ENCODE peak calls at places on chromosomes 3 and 15, in five cellular contexts. U, E, D, K and G are unnamed samples.

GRCh38 chr3:161067346-161067745 is 37.8 kb downstream of the B3GALNT1 start:
- DNase-seq in U (no peak), K (no peak), D (no peak), E (no peak), G (no peak)

GRCh38 chr3:98185180-98185579 is 18.7 kb downstream of the OR5H15 start:
- DNase-seq in E (no peak), U (no peak), K (no peak), D (no peak), G (peak)

GRCh38 chr15:98981851-98982722 is 25.5 kb downstream of the PGPEP1L start:
- DNase-seq in K (peak), U (no peak), D (no peak), E (peak), G (no peak)

GRCh38 chr15:64686130-64686735 is 89.2 kb downstream of the RBPMS2 start:
- DNase-seq in D (no peak), U (peak), E (peak), K (peak), G (peak)

GRCh38 chr3:155352900-155353490 is 59.5 kb upstream of the STRIT1 start:
- DNase-seq in E (peak), U (no peak), D (no peak), K (peak), G (peak)

GRCh38 chr15:56242576-56243116 is 1.0 kb downstream of the RFX7 start:
- DNase-seq in K (peak), D (no peak), U (no peak), E (no peak), G (no peak)

GRCh38 chr3:9056581-9056980 is 93.3 kb upstream of the RAD18 start:
- DNase-seq in D (no peak), K (no peak), E (no peak), U (no peak), G (no peak)

GRCh38 chr3:127035672-127036071 is 52.8 kb downstream of the PLXNA1 start:
- DNase-seq in K (peak), D (peak), U (peak), E (peak), G (peak)

GRCh38 chr3:8371085-8371551 is 130.5 kb upstream of the LMCD1 start:
- DNase-seq in U (peak), D (peak), K (peak), E (peak), G (peak)

GRCh38 chr3:32951410-32951811 is at the start of gene CCR4:
- DNase-seq in E (no peak), K (no peak), U (no peak), D (no peak), G (peak)

GRCh38 chr3:56874269-56874668 is 72.5 kb upstream of the ARHGEF3 start:
- DNase-seq in D (no peak), E (peak), U (no peak), K (no peak), G (no peak)

GRCh38 chr3:101038880-101039279 is 45.7 kb upstream of the ABI3BP start:
- DNase-seq in E (no peak), U (no peak), D (peak), K (no peak), G (no peak)

GRCh38 chr3:47475029-47475569 is 642 bp downstream of the SCAP start:
- DNase-seq in E (peak), U (peak), K (peak), D (no peak), G (peak)

GRCh38 chr3:165852710-165853109 is 15.5 kb upstream of the BCHE start:
- DNase-seq in E (peak), U (no peak), K (no peak), D (peak), G (no peak)

GRCh38 chr3:113898892-113899291 is 48.9 kb upstream of the ZDHHC23 start:
- DNase-seq in E (peak), U (no peak), D (peak), K (peak), G (no peak)

GRCh38 chr3:87706176-87706575 is 352.6 kb downstream of the CGGBP1 start:
- DNase-seq in K (no peak), E (no peak), D (no peak), U (no peak), G (no peak)

GRCh38 chr3:128760027-128760426 is 34.0 kb downstream of the RAB7A start:
- DNase-seq in U (no peak), E (no peak), K (no peak), D (no peak), G (no peak)

GRCh38 chr3:195063596-195064193 is 207.3 kb downstream of the XXYLT1 start:
- DNase-seq in K (no peak), U (no peak), E (no peak), D (no peak), G (no peak)

GRCh38 chr15:72117448-72117697 is 577 bp downstream of the MYO9A start:
- DNase-seq in U (peak), D (peak), E (peak), K (peak), G (peak)

GRCh38 chr15:67076147-67076843 is 10.9 kb downstream of the SMAD3 start:
- DNase-seq in D (peak), K (peak), U (no peak), E (peak), G (peak)

GRCh38 chr15:78223396-78224023 is 10.9 kb downstream of the ACSBG1 start:
- DNase-seq in D (no peak), E (no peak), U (no peak), K (no peak), G (peak)

GRCh38 chr3:45688194-45688881 is 858 bp upstream of the SACM1L start:
- DNase-seq in D (no peak), E (peak), K (no peak), U (peak), G (peak)

GRCh38 chr3:15430624-15431023 is 3.2 kb downstream of the EAF1 start:
- DNase-seq in E (no peak), K (no peak), D (no peak), U (no peak), G (no peak)

GRCh38 chr3:15427182-15427880 is at the start of the genes EAF1 and METTL6:
- DNase-seq in U (peak), K (peak), E (peak), D (no peak), G (peak)

GRCh38 chr3:15427981-15428380 is 583 bp downstream of the EAF1 start:
- DNase-seq in K (no peak), U (no peak), D (no peak), E (no peak), G (no peak)

GRCh38 chr3:15428539-15428938 is 1.1 kb downstream of the EAF1 start:
- DNase-seq in K (peak), U (no peak), E (peak), D (no peak), G (no peak)

DNA sequence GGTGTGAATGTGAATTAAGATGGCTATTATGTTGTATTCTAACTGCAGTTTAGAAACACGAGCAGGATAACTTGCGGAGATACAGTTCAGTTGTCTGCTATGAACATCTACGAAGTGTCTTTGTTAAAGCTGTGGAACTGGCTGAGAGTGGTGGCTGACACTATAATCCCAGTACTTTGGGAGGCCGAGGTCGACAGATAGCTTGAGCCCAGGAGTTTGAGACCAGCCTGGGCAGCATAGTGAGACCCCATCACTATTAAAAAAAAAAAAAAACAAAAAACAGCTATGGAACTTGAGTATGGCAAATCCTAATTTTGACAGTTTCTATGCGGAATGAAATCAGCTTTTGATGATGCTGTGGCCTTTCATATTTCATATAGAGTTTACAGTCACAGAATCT is 1.7 kb downstream of the EAF1 start:
- DNase-seq in E (no peak), U (no peak), D (no peak), K (no peak), G (no peak)
- H3K4me3 ChIP-seq in E (peak), U (no peak), D (peak), K (peak), G (no peak)

GRCh38 chr3:11288786-11289637 is 16.8 kb downstream of the ATG7 start:
- DNase-seq in U (peak), D (peak), K (peak), E (peak), G (no peak)
- H3K4me3 ChIP-seq in U (no peak), D (no peak), K (no peak), E (peak), G (no peak)

DNA sequence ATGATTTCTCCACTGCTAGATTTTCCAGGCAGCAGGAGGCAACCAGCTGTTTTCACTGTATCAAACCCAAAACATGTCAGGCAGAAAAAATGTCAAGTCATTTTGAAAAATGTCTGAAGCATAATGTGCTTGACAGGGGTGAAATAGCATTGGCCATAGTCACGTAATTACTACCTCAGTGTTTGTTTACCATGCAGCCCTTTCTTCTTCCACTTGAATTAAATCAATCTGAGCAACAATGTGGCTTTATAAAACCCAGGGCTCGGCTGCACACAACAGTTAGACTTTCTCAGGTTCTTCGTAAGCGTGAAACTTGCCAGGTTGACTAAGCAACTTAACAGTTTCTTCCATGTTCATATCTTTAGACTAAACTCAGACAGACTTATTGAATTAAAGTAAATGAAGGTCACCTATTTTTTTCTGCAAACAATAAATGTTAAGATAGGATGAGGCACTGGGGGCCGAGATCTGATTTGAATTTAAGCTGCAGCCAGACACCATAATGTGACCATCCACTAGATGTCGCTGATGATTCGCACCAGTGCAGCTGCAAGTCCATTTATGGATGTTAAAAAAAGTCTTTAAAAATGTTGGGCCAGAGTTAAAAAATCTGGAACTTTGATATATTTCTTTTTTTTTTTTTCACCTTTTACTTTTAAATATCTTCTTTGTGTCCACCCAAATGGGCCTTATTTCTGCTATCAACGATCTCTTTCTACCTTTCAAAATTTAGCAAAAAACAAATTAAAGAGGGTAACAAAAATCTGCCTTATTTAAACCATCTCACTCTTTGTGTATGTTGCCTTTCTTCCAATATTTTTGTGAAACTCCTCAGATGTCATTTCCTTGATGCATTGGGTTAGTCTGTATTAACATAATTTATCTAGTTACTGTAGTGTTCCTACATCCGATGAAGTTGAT is 305.9 kb downstream of the CACNA2D3 start:
- DNase-seq in D (peak), E (peak), K (peak), U (peak), G (peak)
- H3K4me3 ChIP-seq in D (no peak), E (no peak), K (no peak), U (no peak), G (no peak)

GRCh38 chr3:191461113-191461595 is at the start of gene PYDC2:
- DNase-seq in K (no peak), E (no peak), U (no peak), D (no peak), G (no peak)

GRCh38 chr3:191460360-191460759 is 603 bp upstream of the PYDC2 start:
- DNase-seq in E (no peak), K (no peak), D (no peak), U (no peak), G (no peak)

GRCh38 chr3:191455257-191455952 is 5.6 kb upstream of the PYDC2 start:
- DNase-seq in D (no peak), U (no peak), E (no peak), K (no peak), G (no peak)
- H3K4me3 ChIP-seq in D (no peak), U (no peak), E (no peak), K (no peak), G (no peak)

GRCh38 chr3:124492824-124493223 is 237.4 kb upstream of the UMPS start:
- DNase-seq in E (peak), K (peak), D (no peak), U (peak), G (peak)

GRCh38 chr3:124491875-124492274 is 238.4 kb upstream of the UMPS start:
- DNase-seq in D (no peak), U (no peak), K (no peak), E (no peak), G (no peak)

GRCh38 chr3:124497487-124497886 is 232.8 kb upstream of the UMPS start:
- DNase-seq in D (no peak), K (no peak), U (no peak), E (no peak), G (no peak)

GRCh38 chr3:124498891-124499290 is 231.4 kb upstream of the UMPS start:
- DNase-seq in E (peak), U (no peak), K (no peak), D (no peak), G (no peak)

GRCh38 chr3:124496066-124496465 is 234.2 kb upstream of the UMPS start:
- DNase-seq in U (no peak), K (no peak), E (no peak), D (no peak), G (no peak)
- H3K4me3 ChIP-seq in U (no peak), K (no peak), E (no peak), D (no peak), G (no peak)

GRCh38 chr15:60297047-60297446 is 100.7 kb downstream of the ANXA2 start:
- DNase-seq in D (no peak), K (no peak), E (no peak), U (no peak), G (no peak)

GRCh38 chr15:60299452-60300047 is 98.2 kb downstream of the ANXA2 start:
- DNase-seq in U (no peak), D (no peak), K (peak), E (peak), G (peak)

GRCh38 chr15:60301024-60301423 is 96.8 kb downstream of the ANXA2 start:
- DNase-seq in E (no peak), K (no peak), U (no peak), D (no peak), G (no peak)
- H3K4me3 ChIP-seq in E (no peak), K (no peak), U (no peak), D (no peak), G (no peak)

DNA sequence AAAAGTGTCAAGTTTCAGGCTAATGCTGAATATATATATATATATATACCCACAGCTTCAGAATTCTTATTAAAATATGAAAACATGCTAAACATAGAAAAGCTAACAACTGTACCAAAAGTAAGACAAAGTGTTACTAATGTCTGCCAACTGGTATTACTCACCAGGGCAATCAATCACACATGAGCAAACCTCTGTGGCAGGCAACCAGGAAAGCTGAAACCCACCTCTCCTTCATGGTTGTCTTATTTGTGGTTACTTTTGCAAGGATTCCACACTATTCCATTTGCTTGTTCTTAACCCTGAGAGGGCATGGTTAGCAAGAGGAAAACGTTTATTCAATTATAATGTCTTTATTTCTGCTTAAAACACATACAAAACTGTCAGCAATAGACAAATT is 512.3 kb upstream of the MDFIC2 start:
- DNase-seq in U (no peak), E (peak), D (peak), K (peak), G (peak)
- H3K4me3 ChIP-seq in U (no peak), E (no peak), D (no peak), K (no peak), G (no peak)

GRCh38 chr3:61158152-61158551 is 93.1 kb downstream of the FHIT start:
- DNase-seq in K (no peak), D (no peak), U (no peak), E (no peak), G (no peak)
- H3K4me3 ChIP-seq in K (no peak), D (no peak), U (no peak), E (no peak), G (no peak)

GRCh38 chr15:89089316-89090230 is 1.3 kb downstream of the ABHD2 start:
- DNase-seq in D (no peak), K (no peak), E (no peak), U (peak), G (no peak)

GRCh38 chr15:89093509-89093908 is 5.3 kb downstream of the ABHD2 start:
- DNase-seq in E (no peak), U (peak), D (no peak), K (no peak), G (no peak)

GRCh38 chr15:89090791-89091666 is 2.8 kb downstream of the ABHD2 start:
- DNase-seq in E (peak), K (peak), D (peak), U (peak), G (peak)

GRCh38 chr15:89088605-89089315 is 504 bp downstream of the ABHD2 start:
- DNase-seq in U (peak), E (peak), D (no peak), K (no peak), G (peak)

GRCh38 chr15:89091667-89092220 is 3.5 kb downstream of the ABHD2 start:
- DNase-seq in K (no peak), U (peak), E (no peak), D (no peak), G (no peak)
- H3K4me3 ChIP-seq in K (peak), U (no peak), E (peak), D (peak), G (no peak)

DNA sequence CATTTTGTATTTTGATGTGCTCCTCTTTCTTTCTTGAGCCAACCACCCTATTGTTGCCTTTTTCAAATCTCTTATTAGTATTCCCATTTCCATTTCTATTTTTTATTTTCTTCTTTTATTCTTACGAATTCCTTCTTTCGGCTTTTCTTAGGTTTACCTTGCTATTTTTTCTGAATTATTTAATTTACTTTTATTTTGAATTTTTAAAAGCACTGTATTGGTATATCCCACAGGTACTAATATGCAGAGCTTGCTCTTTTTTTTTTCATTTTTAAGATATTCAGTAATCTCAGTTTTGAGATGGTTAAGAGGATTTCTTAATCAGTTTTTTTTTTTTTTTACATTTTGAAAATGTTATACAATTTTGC is 18.4 kb upstream of the MCF2L2 start:
- DNase-seq in E (no peak), D (no peak), K (no peak), U (no peak), G (no peak)
- H3K4me3 ChIP-seq in E (peak), D (peak), K (peak), U (no peak), G (peak)